ENCODE peak calls at places on chromosomes 2 and 18, in six cellular contexts. I is neural progenitor cell, R is HCT116, A is hepatocyte, H is GM23248, F is SK-N-SH. T is an unnamed sample.

GRCh38 chr2:158756976-158757375 is 38.1 kb upstream of the DAPL1 start:
- DNase-seq in I (no peak), R (no peak), A (no peak), H (peak; percentile 79), F (no peak), T (no peak)

GRCh38 chr2:74278176-74278575 is 65.0 kb downstream of the SLC4A5 start:
- DNase-seq in I (no peak), R (no peak), A (peak; percentile 23), H (no peak), F (peak; percentile 71), T (no peak)

GRCh38 chr18:31199190-31199769 is 36.6 kb upstream of the DSC1 start:
- DNase-seq in I (no peak), R (no peak), A (no peak), H (no peak), F (no peak), T (no peak)

GRCh38 chr2:75054296-75054695 is 95.9 kb downstream of the POLE4 start:
- DNase-seq in I (no peak), R (no peak), A (no peak), H (peak; percentile 32), F (no peak), T (no peak)

GRCh38 chr2:226362991-226363390 is 436.6 kb downstream of the IRS1 start:
- DNase-seq in I (no peak), R (no peak), A (peak; percentile 10), H (peak; percentile 59), F (no peak), T (no peak)

GRCh38 chr2:53252115-53252514 is 515.5 kb upstream of the CHAC2 start:
- DNase-seq in I (no peak), R (no peak), A (no peak), H (no peak), F (no peak), T (no peak)

GRCh38 chr2:239588451-239589269 is 187.8 kb upstream of the HDAC4 start:
- DNase-seq in I (no peak), R (no peak), A (no peak), H (no peak), F (no peak), T (no peak)

GRCh38 chr2:137220438-137220998 is 455.2 kb downstream of the THSD7B start:
- DNase-seq in I (no peak), R (no peak), A (no peak), H (peak; percentile 78), F (no peak), T (no peak)

GRCh38 chr2:10811552-10811951 is 1.0 kb downstream of the PDIA6 start:
- DNase-seq in I (peak; percentile 56), R (no peak), A (no peak), H (no peak), F (no peak), T (no peak)

GRCh38 chr2:215022418-215022817 is 116.0 kb downstream of the ABCA12 start:
- DNase-seq in I (no peak), R (no peak), A (no peak), H (peak; percentile 76), F (no peak), T (no peak)

GRCh38 chr2:215653344-215654015 is 217.6 kb upstream of the FN1 start:
- DNase-seq in I (no peak), R (no peak), A (no peak), H (peak; percentile 83), F (no peak), T (no peak)

GRCh38 chr18:457120-457519 is 43.4 kb downstream of the COLEC12 start:
- DNase-seq in I (peak; percentile 53), R (no peak), A (peak; percentile 58), H (peak; percentile 85), F (peak; percentile 65), T (peak; percentile 79)

GRCh38 chr18:23115683-23116096 is 19.6 kb upstream of the CABLES1 start:
- DNase-seq in I (no peak), R (peak; percentile 54), A (peak; percentile 81), H (peak; percentile 99), F (no peak), T (no peak)

GRCh38 chr2:122070241-122070731 is 314.8 kb downstream of the TSN start:
- DNase-seq in I (peak; percentile 48), R (no peak), A (no peak), H (peak; percentile 50), F (no peak), T (no peak)

GRCh38 chr2:205772983-205773382 is 90.7 kb downstream of the NRP2 start:
- DNase-seq in I (no peak), R (no peak), A (no peak), H (no peak), F (no peak), T (no peak)

GRCh38 chr2:106978647-106979046 is 92.7 kb upstream of the ST6GAL2 start:
- DNase-seq in I (no peak), R (no peak), A (no peak), H (no peak), F (no peak), T (no peak)

GRCh38 chr2:20520128-20520527 is 73.3 kb downstream of the RHOB start:
- DNase-seq in I (no peak), R (no peak), A (no peak), H (no peak), F (no peak), T (no peak)

GRCh38 chr2:235614900-235615712 is 121.3 kb downstream of the AGAP1 start:
- DNase-seq in I (no peak), R (no peak), A (no peak), H (peak; percentile 95), F (no peak), T (no peak)

GRCh38 chr2:180000434-180000833 is 6.7 kb downstream of the CWC22 start:
- DNase-seq in I (no peak), R (no peak), A (no peak), H (peak; percentile 39), F (no peak), T (no peak)

GRCh38 chr2:206838690-206839089 is 73.3 kb downstream of the FASTKD2 start:
- DNase-seq in I (no peak), R (no peak), A (no peak), H (no peak), F (no peak), T (no peak)

DNA sequence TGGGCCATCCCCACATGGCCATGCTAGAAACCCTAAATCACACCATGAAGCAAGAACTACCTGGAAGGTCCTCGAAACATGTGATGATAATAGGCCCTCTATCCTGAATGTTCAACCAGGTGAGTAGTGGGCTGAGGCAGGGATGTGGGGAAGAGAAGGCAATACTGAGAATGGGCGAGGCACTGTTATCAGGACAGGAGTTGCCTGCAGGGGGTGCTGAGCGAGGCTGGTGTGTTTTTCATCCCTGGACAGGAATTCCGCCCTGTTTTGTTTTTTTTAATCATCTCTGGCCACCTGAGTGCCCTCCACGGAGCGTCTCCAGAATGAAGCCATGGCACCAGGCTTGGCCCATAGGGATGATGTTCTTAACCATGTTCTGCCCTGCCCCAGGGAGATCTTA is 103.0 kb upstream of the SOX11 start:
- DNase-seq in I (no peak), R (no peak), A (no peak), H (no peak), F (no peak), T (no peak)
- H3K9me3 ChIP-seq in I (no peaks in the 10 kb centered on the region), R (peaks cover 6% of the 10 kb centered on the region), A (no peaks in the 10 kb centered on the region), H (no peaks in the 10 kb centered on the region), F (no peaks in the 10 kb centered on the region), T (no peaks in the 10 kb centered on the region)

DNA sequence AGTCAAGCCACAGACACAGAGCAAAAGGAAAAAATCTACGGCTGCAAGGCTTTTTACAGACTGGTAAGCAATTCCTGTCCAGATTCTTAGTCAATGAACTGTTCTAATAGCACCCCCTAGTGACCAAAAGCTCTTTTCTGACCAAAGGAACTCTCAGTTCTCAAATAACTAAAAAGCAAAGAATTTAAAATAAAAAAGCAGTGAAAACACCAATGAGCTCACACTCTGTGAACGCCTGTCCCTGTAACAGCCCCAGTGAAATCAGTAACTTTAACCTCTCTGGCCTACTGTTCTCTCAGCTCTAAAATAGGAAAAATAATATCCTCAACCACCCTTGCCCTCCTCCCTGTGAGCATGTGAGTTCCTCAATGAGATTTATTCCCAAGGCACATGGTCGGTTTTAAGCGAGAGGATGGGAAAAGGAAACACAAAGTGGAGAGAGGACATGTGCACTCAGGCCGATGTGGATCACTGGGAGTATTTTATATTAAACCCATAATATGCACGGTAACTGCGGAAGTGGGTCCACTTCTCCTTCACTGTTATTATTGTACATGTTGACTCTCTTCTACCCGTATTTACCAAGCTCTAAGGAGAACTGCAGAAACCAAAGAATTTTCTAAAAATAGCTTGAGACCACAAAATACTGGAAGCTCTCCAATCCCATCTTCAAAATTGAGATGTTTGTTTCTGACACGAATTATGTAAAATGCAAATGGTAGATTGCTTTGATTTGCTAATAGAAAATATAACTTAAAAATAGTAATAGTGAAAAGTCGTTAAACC is 128.5 kb downstream of the STK39 start:
- DNase-seq in I (peak; percentile 90), R (peak; percentile 21), A (peak; percentile 90), H (peak; percentile 82), F (peak; percentile 17), T (peak; percentile 77)
- TF ChIP-seq EZH2phosphoT487 in I (no peak), R (no peak), A (no peak), H (no peak), F (no peak), T (no peak)

GRCh38 chr2:223548194-223548593 is 54.0 kb downstream of the SCG2 start:
- DNase-seq in I (no peak), R (no peak), A (no peak), H (no peak), F (no peak), T (no peak)
- H3K4me1 ChIP-seq in I (no peaks in the 10 kb centered on the region), R (peaks cover 68% of the 10 kb centered on the region), A (peaks cover 3% of the 10 kb centered on the region), H (peaks cover 16% of the 10 kb centered on the region), F (peaks cover 25% of the 10 kb centered on the region), T (no peaks in the 10 kb centered on the region)

GRCh38 chr2:62099050-62099449 is 96.9 kb upstream of the B3GNT2 start:
- DNase-seq in I (no peak), R (no peak), A (no peak), H (no peak), F (no peak), T (peak; percentile 31)
- H3K9me3 ChIP-seq in I (no peaks in the 10 kb centered on the region), R (no peaks in the 10 kb centered on the region), A (no peaks in the 10 kb centered on the region), H (no peaks in the 10 kb centered on the region), F (no peaks in the 10 kb centered on the region), T (no peaks in the 10 kb centered on the region)

T was measured in OCI-LY7.